ENCODE peak calls at places on chromosomes 3 and 15, in ten cellular contexts. N is tibial nerve, U is neural progenitor cell, J is cardiac muscle cell, Y is right atrium auricular region, A is A549, Z is body of pancreas, H is OCI-LY7, Q is endodermal cell, C is thoracic aorta. F is an unnamed sample.

GRCh38 chr3:183178833-183179549 is 16.5 kb upstream of the LAMP3 start:
- DNase-seq in N (no peak), U (peak; percentile 80), J (peak; percentile 64), Y (peak; percentile 58), A (peak; percentile 25), Z (peak; percentile 20), H (no peak), Q (peak; percentile 87), C (no peak), F (no peak)

GRCh38 chr3:114456742-114457141 is 162.9 kb downstream of the TIGIT start:
- DNase-seq in N (no peak), U (no peak), J (no peak), Y (no peak), A (no peak), Z (no peak), H (peak; percentile 44), Q (no peak), C (no peak), F (no peak)

GRCh38 chr15:100784493-100785180 is 95.0 kb upstream of the ALDH1A3 start:
- DNase-seq in N (no peak), U (no peak), J (no peak), Y (peak; percentile 36), A (no peak), Z (no peak), H (no peak), Q (peak; percentile 19), C (no peak), F (peak; percentile 57)

GRCh38 chr15:33086500-33087141 is 107.9 kb downstream of the FMN1 start:
- DNase-seq in N (no peak), U (peak; percentile 59), J (peak; percentile 59), Y (no peak), A (peak; percentile 71), Z (no peak), H (peak; percentile 57), Q (no peak), C (no peak), F (no peak)

GRCh38 chr3:175186511-175186910 is 327.4 kb downstream of the NAALADL2 start:
- DNase-seq in N (no peak), U (no peak), J (no peak), Y (no peak), A (no peak), Z (no peak), H (no peak), Q (no peak), C (no peak), F (no peak)

GRCh38 chr3:57852896-57853295 is 96.8 kb downstream of the SLMAP start:
- DNase-seq in N (no peak), U (no peak), J (no peak), Y (no peak), A (peak; percentile 13), Z (no peak), H (peak; percentile 9), Q (no peak), C (no peak), F (no peak)

GRCh38 chr3:86702381-86702958 is 288.5 kb downstream of the VGLL3 start:
- DNase-seq in N (no peak), U (peak; percentile 24), J (peak; percentile 2), Y (no peak), A (no peak), Z (no peak), H (peak; percentile 4), Q (no peak), C (no peak), F (no peak)

GRCh38 chr15:42549052-42549491 is 434 bp downstream of the HAUS2 start:
- DNase-seq in N (no peak), U (peak; percentile 47), J (peak; percentile 30), Y (no peak), A (peak; percentile 35), Z (peak; percentile 25), H (peak; percentile 76), Q (no peak), C (no peak), F (no peak)

GRCh38 chr3:45778761-45779201 is 17.6 kb downstream of the SLC6A20 start:
- DNase-seq in N (no peak), U (no peak), J (no peak), Y (no peak), A (no peak), Z (peak; percentile 14), H (no peak), Q (peak; percentile 33), C (no peak), F (peak; percentile 41)

GRCh38 chr15:43135351-43135750 is 2.0 kb downstream of the TMEM62 start:
- DNase-seq in N (no peak), U (no peak), J (no peak), Y (no peak), A (no peak), Z (no peak), H (no peak), Q (no peak), C (no peak), F (no peak)

GRCh38 chr3:173893066-173893465 is 495.5 kb downstream of the NLGN1 start:
- DNase-seq in N (no peak), U (no peak), J (no peak), Y (no peak), A (no peak), Z (no peak), H (no peak), Q (no peak), C (no peak), F (no peak)

DNA sequence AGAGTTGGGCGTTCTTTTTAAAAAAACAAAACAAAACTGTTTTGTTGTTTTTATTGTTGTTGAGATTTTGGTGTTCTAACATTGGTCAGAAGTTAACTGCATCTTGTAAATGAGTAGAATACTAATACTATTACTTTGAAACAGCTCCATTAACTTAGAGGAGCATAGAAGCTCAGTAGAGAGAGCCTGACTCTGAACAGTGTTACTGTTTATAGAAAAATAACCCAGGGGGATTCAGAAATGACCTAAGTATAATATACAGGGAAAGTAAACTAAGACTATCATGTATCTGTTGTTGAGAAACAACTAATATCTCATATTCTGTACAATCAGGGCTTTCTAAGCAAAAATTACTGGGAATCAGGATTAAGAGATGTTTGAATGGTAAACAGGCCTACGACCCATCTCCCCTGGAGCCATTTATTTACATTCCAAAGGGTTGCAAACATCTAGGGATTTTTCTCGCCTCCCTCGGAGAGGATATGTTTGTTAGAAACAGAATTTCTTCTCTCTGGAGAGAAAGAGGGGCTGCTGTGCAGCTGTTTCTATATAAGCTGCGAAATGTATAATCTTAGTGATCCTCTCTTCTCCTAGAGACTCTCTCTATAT is 827.4 kb upstream of the DPPA4 start:
- DNase-seq in N (no peak), U (peak; percentile 35), J (no peak), Y (no peak), A (peak; percentile 47), Z (no peak), H (no peak), Q (peak; percentile 53), C (no peak), F (no peak)
- TF ChIP-seq CTCF in N (no peak), U (no peak), J (no peak), Y (no peak), A (no peak), Z (no peak), H (no peak), Q (no peak), C (no peak), F (no peak)

DNA sequence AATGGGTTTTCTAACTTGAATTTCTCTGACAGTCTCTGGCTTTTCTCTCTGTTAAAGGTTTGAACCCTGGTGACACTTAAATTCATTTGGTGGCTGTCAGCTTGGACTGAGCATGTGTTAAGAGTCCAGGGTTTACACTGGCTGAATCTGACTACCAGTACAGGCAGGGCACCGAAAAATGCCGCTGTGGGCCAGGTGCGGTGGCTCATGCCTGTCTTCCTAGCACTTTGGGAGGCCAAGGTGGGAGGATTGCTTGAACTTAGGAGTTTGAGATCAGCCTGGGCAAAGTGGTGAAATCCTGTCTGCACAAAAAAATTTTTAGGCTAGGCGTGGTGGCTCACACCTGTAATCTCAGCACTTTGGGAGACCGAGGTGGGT is 1.8 kb downstream of the MANF start:
- DNase-seq in N (no peak), U (no peak), J (no peak), Y (peak; percentile 53), A (no peak), Z (no peak), H (no peak), Q (peak; percentile 31), C (no peak), F (peak; percentile 53)
- H3K4me3 ChIP-seq in N (no peak overlapping the region), U (peak overlapping the region; percentile 79), J (no peak overlapping the region), Y (peak overlapping the region; percentile 95), A (peak overlapping the region; percentile 95), Z (no peak overlapping the region), H (peak overlapping the region; percentile 90), Q (peak overlapping the region; percentile 98), C (peak overlapping the region; percentile 84), F (peak overlapping the region; percentile 87)

DNA sequence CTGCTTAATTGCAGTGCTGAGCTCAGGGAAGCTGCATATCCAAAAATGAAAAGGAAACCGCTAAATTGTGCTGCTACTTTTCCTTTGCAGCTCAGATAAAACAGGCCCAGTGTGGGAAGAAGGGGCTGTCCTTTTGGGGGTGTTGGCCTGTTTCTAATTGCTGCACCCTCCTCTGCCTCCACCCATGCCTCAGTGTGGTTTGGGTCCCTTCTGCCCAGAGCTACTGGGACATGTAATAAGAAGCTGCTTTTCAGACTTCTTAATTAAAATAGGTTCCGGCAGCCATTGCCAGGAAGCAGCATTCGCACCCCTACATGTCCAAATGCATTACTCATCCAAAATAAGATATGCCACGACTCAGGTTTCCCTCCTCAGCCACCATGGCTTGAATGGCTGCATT is 236.0 kb upstream of the CTDSPL start:
- DNase-seq in N (no peak), U (no peak), J (no peak), Y (no peak), A (no peak), Z (no peak), H (no peak), Q (no peak), C (no peak), F (peak; percentile 63)
- H3K27ac ChIP-seq in N (no peak overlapping the region), U (no peak overlapping the region), J (no peak overlapping the region), Y (no peak overlapping the region), A (no peak overlapping the region), Z (no peak overlapping the region), H (no peak overlapping the region), Q (no peak overlapping the region), C (no peak overlapping the region), F (no peak overlapping the region)

GRCh38 chr3:109559389-109559788 is 222.0 kb upstream of the DPPA4 start:
- DNase-seq in N (no peak), U (no peak), J (no peak), Y (no peak), A (no peak), Z (no peak), H (no peak), Q (no peak), C (no peak), F (no peak)
- TF ChIP-seq CTCF in N (no peak), U (no peak), J (no peak), Y (no peak), A (no peak), Z (no peak), H (no peak), Q (no peak), C (no peak), F (no peak)

GRCh38 chr3:5126586-5126985 is 4.5 kb downstream of the ARL8B start:
- DNase-seq in N (no peak), U (no peak), J (no peak), Y (no peak), A (no peak), Z (no peak), H (no peak), Q (no peak), C (no peak), F (no peak)
- H3K4me3 ChIP-seq in N (no peak overlapping the region), U (no peak overlapping the region), J (no peak overlapping the region), Y (no peak overlapping the region), A (no peak overlapping the region), Z (no peak overlapping the region), H (no peak overlapping the region), Q (no peak overlapping the region), C (peak overlapping the region; percentile 14), F (no peak overlapping the region)

F was measured in coronary artery.